ENCODE peak calls at places on chromosomes 2 and 18, in six cellular contexts. Z is lower leg skin; E is LoVo; K is naive thymus-derived CD4-positive, alpha-beta T cell; R is left lobe of liver; C is endothelial cell. T is an unnamed sample.

GRCh38 chr18:53153281-53153680 is 813.3 kb downstream of the DCC start:
- DNase-seq in Z (no peak), E (no peak), K (no peak), R (no peak), C (peak; percentile 60), T (no peak)

GRCh38 chr2:236972491-236973379 is 113.0 kb upstream of the COPS8 start:
- DNase-seq in Z (peak; percentile 47), E (no peak), K (no peak), R (peak; percentile 40), C (no peak), T (peak; percentile 74)

GRCh38 chr2:70647873-70648481 is 94.4 kb upstream of the TGFA start:
- DNase-seq in Z (peak; percentile 30), E (peak; percentile 72), K (peak; percentile 81), R (peak; percentile 64), C (peak; percentile 88), T (peak; percentile 70)

GRCh38 chr18:13366977-13367892 is 148.7 kb downstream of the LDLRAD4 start:
- DNase-seq in Z (no peak), E (no peak), K (no peak), R (peak; percentile 35), C (no peak), T (no peak)

GRCh38 chr2:237858294-237859081 is 935 bp upstream of the RAMP1 start:
- DNase-seq in Z (peak; percentile 56), E (peak; percentile 69), K (peak; percentile 51), R (peak; percentile 75), C (peak; percentile 67), T (peak; percentile 84)

GRCh38 chr2:168567840-168568239 is 111.8 kb downstream of the CERS6 start:
- DNase-seq in Z (no peak), E (no peak), K (no peak), R (no peak), C (no peak), T (no peak)

GRCh38 chr18:74082476-74083070 is 65.1 kb downstream of the FBXO15 start:
- DNase-seq in Z (no peak), E (peak; percentile 10), K (peak; percentile 80), R (no peak), C (peak; percentile 68), T (peak; percentile 56)

GRCh38 chr2:17303054-17303453 is 215.2 kb downstream of the RAD51AP2 start:
- DNase-seq in Z (no peak), E (no peak), K (no peak), R (no peak), C (no peak), T (peak; percentile 87)

GRCh38 chr18:44536041-44536440 is 144.6 kb upstream of the SETBP1 start:
- DNase-seq in Z (no peak), E (no peak), K (no peak), R (no peak), C (no peak), T (no peak)

GRCh38 chr18:48412339-48412929 is 3.3 kb upstream of the ZBTB7C start:
- DNase-seq in Z (no peak), E (peak; percentile 66), K (peak; percentile 11), R (no peak), C (peak; percentile 44), T (peak; percentile 66)

GRCh38 chr2:6826081-6826913 is 39.4 kb downstream of the CMPK2 start:
- DNase-seq in Z (no peak), E (peak; percentile 59), K (peak; percentile 58), R (no peak), C (peak; percentile 18), T (peak; percentile 30)

GRCh38 chr18:23963443-23964185 is 50.9 kb upstream of the TTC39C start:
- DNase-seq in Z (no peak), E (no peak), K (no peak), R (peak; percentile 60), C (no peak), T (peak; percentile 30)

GRCh38 chr2:164737612-164738081 is 104.0 kb downstream of the COBLL1 start:
- DNase-seq in Z (peak; percentile 55), E (peak; percentile 80), K (peak; percentile 2), R (peak; percentile 71), C (peak; percentile 53), T (peak; percentile 66)

GRCh38 chr2:24635181-24635580 is 144.1 kb downstream of the NCOA1 start:
- DNase-seq in Z (no peak), E (no peak), K (no peak), R (no peak), C (no peak), T (no peak)

GRCh38 chr2:20578895-20579825 is 71.7 kb downstream of the HS1BP3 start:
- DNase-seq in Z (peak; percentile 84), E (peak; percentile 83), K (no peak), R (no peak), C (peak; percentile 62), T (peak; percentile 99)

GRCh38 chr18:31942301-31942998 is 478 bp downstream of the TRAPPC8 start:
- DNase-seq in Z (peak; percentile 21), E (peak; percentile 12), K (no peak), R (peak; percentile 58), C (peak; percentile 44), T (peak; percentile 0)

GRCh38 chr2:3639015-3639630 is 18.9 kb upstream of the ALLC start:
- DNase-seq in Z (no peak), E (no peak), K (no peak), R (peak; percentile 10), C (no peak), T (no peak)

GRCh38 chr18:61322265-61322873 is 10.9 kb upstream of the CDH20 start:
- DNase-seq in Z (no peak), E (peak; percentile 28), K (no peak), R (no peak), C (peak; percentile 90), T (peak; percentile 7)

GRCh38 chr2:121377676-121378075 is 92.7 kb upstream of the TFCP2L1 start:
- DNase-seq in Z (no peak), E (no peak), K (no peak), R (no peak), C (no peak), T (no peak)

GRCh38 chr2:70643715-70644114 is 90.1 kb upstream of the TGFA start:
- DNase-seq in Z (no peak), E (no peak), K (peak; percentile 41), R (no peak), C (peak; percentile 25), T (peak; percentile 41)

GRCh38 chr18:37019157-37019571 is 190.2 kb downstream of the KIAA1328 start:
- DNase-seq in Z (no peak), E (no peak), K (no peak), R (no peak), C (peak; percentile 5), T (no peak)

GRCh38 chr2:240785424-240786335 is 34.3 kb downstream of the KIF1A start:
- DNase-seq in Z (no peak), E (no peak), K (no peak), R (no peak), C (no peak), T (no peak)

GRCh38 chr2:111160758-111161157 is 40.0 kb downstream of the BCL2L11 start:
- DNase-seq in Z (no peak), E (no peak), K (no peak), R (no peak), C (no peak), T (no peak)

GRCh38 chr2:20484810-20485611 is 38.1 kb downstream of the RHOB start:
- DNase-seq in Z (peak; percentile 16), E (no peak), K (no peak), R (peak; percentile 36), C (no peak), T (no peak)

GRCh38 chr18:42047721-42048120 is 92.7 kb downstream of the PIK3C3 start:
- DNase-seq in Z (no peak), E (no peak), K (no peak), R (no peak), C (no peak), T (no peak)

GRCh38 chr2:101714098-101714497 is 16.6 kb downstream of the MAP4K4 start:
- DNase-seq in Z (no peak), E (no peak), K (no peak), R (no peak), C (no peak), T (no peak)

GRCh38 chr2:218892693-218893348 is 12.2 kb downstream of the WNT10A start:
- DNase-seq in Z (no peak), E (peak; percentile 92), K (peak; percentile 91), R (peak; percentile 68), C (peak; percentile 70), T (peak; percentile 73)

GRCh38 chr18:68679531-68679930 is 35.4 kb downstream of the TMX3 start:
- DNase-seq in Z (no peak), E (no peak), K (no peak), R (no peak), C (no peak), T (no peak)

GRCh38 chr18:62486290-62486964 is 36.4 kb upstream of the ZCCHC2 start:
- DNase-seq in Z (peak; percentile 27), E (peak; percentile 96), K (no peak), R (no peak), C (no peak), T (peak; percentile 44)

GRCh38 chr2:218252509-218253247 is 8.1 kb upstream of the GPBAR1 start:
- DNase-seq in Z (no peak), E (no peak), K (no peak), R (no peak), C (no peak), T (no peak)

GRCh38 chr2:3728104-3729054 is 25.0 kb downstream of the DCDC2C start:
- DNase-seq in Z (no peak), E (peak; percentile 37), K (peak; percentile 3), R (no peak), C (peak; percentile 47), T (peak; percentile 57)

GRCh38 chr18:10261315-10262276 is 192.8 kb upstream of the APCDD1 start:
- DNase-seq in Z (no peak), E (no peak), K (no peak), R (no peak), C (no peak), T (peak; percentile 54)

GRCh38 chr2:196113061-196113974 is 44.7 kb upstream of the DNAH7 start:
- DNase-seq in Z (peak; percentile 48), E (peak; percentile 35), K (no peak), R (no peak), C (no peak), T (peak; percentile 38)

GRCh38 chr2:156452971-156453370 is 16.8 kb downstream of the GPD2 start:
- DNase-seq in Z (no peak), E (no peak), K (no peak), R (no peak), C (no peak), T (no peak)

GRCh38 chr2:29561241-29562027 is 360.0 kb downstream of the ALK start:
- DNase-seq in Z (no peak), E (no peak), K (no peak), R (no peak), C (no peak), T (no peak)